ENCODE peak calls at places on chromosomes 11 and 22, in ten cellular contexts. W, U, C, P, A, E, X, H, L and I are unnamed samples.

GRCh38 chr11:9573775-9574555 is 495 bp downstream of the WEE1 start:
- DNase-seq in U (peak; percentile 87), H (peak; percentile 35), W (no peak), P (no peak), L (no peak), E (peak; percentile 37), A (peak; percentile 48), X (peak; percentile 56), C (no peak), I (no peak)

GRCh38 chr11:120420572-120420971 is 84.4 kb downstream of the ARHGEF12 start:
- DNase-seq in P (no peak), X (no peak), A (no peak), E (no peak), U (no peak), H (no peak), C (no peak), W (no peak), L (no peak), I (no peak)

GRCh38 chr11:34565417-34566208 is 52.0 kb upstream of the ELF5 start:
- DNase-seq in U (no peak), L (no peak), X (no peak), W (peak; percentile 1), P (no peak), H (no peak), C (no peak), E (no peak), A (peak; percentile 26), I (no peak)

GRCh38 chr11:60870276-60870675 is 2.9 kb downstream of the ZP1 start:
- DNase-seq in A (peak; percentile 37), L (no peak), H (no peak), E (no peak), C (no peak), P (no peak), U (no peak), X (no peak), W (no peak), I (no peak)

GRCh38 chr11:19817265-19817851 is 104.7 kb downstream of the NAV2 start:
- DNase-seq in H (no peak), E (no peak), C (no peak), L (peak; percentile 64), X (no peak), U (no peak), W (no peak), P (no peak), A (no peak), I (no peak)

GRCh38 chr22:47697861-47698260 is 935.4 kb downstream of the TBC1D22A start:
- DNase-seq in C (no peak), W (no peak), P (no peak), X (no peak), L (no peak), A (no peak), E (no peak), H (no peak), U (no peak), I (no peak)

GRCh38 chr22:27489265-27489675 is 312.3 kb downstream of the MN1 start:
- DNase-seq in P (peak; percentile 57), W (no peak), C (no peak), E (no peak), H (peak; percentile 44), U (no peak), L (no peak), X (no peak), A (peak; percentile 94), I (peak; percentile 46)

GRCh38 chr11:92397356-92397755 is 172.7 kb downstream of the FAT3 start:
- DNase-seq in C (no peak), P (no peak), H (no peak), E (no peak), X (no peak), A (no peak), U (no peak), L (no peak), W (no peak), I (no peak)

GRCh38 chr11:67304511-67305113 is 1.3 kb downstream of the SSH3 start:
- DNase-seq in W (no peak), X (no peak), H (no peak), C (peak; percentile 13), L (no peak), U (no peak), E (no peak), P (no peak), A (no peak), I (no peak)

GRCh38 chr11:67301951-67302516 is 1.3 kb upstream of the SSH3 start:
- DNase-seq in A (peak; percentile 67), L (peak; percentile 63), U (peak; percentile 90), E (peak; percentile 64), C (peak; percentile 21), H (peak; percentile 57), P (peak; percentile 94), W (no peak), X (peak; percentile 90), I (peak; percentile 76)

GRCh38 chr11:67302571-67303131 is 679 bp upstream of the SSH3 start:
- DNase-seq in C (peak; percentile 20), L (peak; percentile 62), P (peak; percentile 88), H (peak; percentile 61), X (peak; percentile 72), E (no peak), U (peak; percentile 85), W (no peak), A (peak; percentile 61), I (peak; percentile 70)

GRCh38 chr11:67303989-67304411 is 670 bp downstream of the SSH3 start:
- DNase-seq in A (peak; percentile 47), H (peak; percentile 21), L (peak; percentile 48), P (no peak), X (peak; percentile 64), U (peak; percentile 84), E (no peak), C (peak; percentile 19), W (no peak), I (no peak)

GRCh38 chr11:67303132-67303988 is at the start of gene SSH3:
- DNase-seq in A (peak; percentile 92), P (peak; percentile 54), X (peak; percentile 88), H (peak; percentile 66), L (peak; percentile 86), W (peak; percentile 55), C (peak; percentile 59), E (peak; percentile 83), U (peak; percentile 94), I (peak; percentile 54)
- H3K4me3 ChIP-seq in A (peak within 1 kb of the TSS; percentile 44), P (peak within 1 kb of the TSS; percentile 79), X (peak within 1 kb of the TSS; percentile 97), H (peak within 1 kb of the TSS; percentile 73), L (peak within 1 kb of the TSS; percentile 84), W (peak within 1 kb of the TSS; percentile 74), C (peak within 1 kb of the TSS; percentile 79), E (peak within 1 kb of the TSS; percentile 97), U (peak within 1 kb of the TSS; percentile 67), I (peak within 1 kb of the TSS; percentile 53)

GRCh38 chr11:111479666-111480065 is 32.5 kb downstream of the BTG4 start:
- DNase-seq in P (no peak), W (no peak), U (no peak), C (no peak), A (no peak), E (no peak), X (no peak), H (no peak), L (no peak), I (no peak)
- TF ChIP-seq CTCF in P (no peak), W (no peak), U (no peak), C (no peak), A (no peak), E (no peak), X (peak; percentile 9), H (no peak), L (no peak), I (no peak)

GRCh38 chr22:36977947-36978660 is 41.1 kb downstream of the TST start:
- DNase-seq in L (peak; percentile 93), E (peak; percentile 90), W (peak; percentile 75), X (peak; percentile 94), A (peak; percentile 92), C (peak; percentile 77), P (peak; percentile 87), H (peak; percentile 93), U (peak; percentile 94), I (peak; percentile 75)

GRCh38 chr22:36981247-36981775 is 37.9 kb downstream of the TST start:
- DNase-seq in C (no peak), H (no peak), P (no peak), A (no peak), L (no peak), W (no peak), E (no peak), U (no peak), X (no peak), I (no peak)

GRCh38 chr22:36977401-36977861 is 41.8 kb downstream of the TST start:
- DNase-seq in E (peak; percentile 48), P (peak; percentile 57), U (peak; percentile 87), L (peak; percentile 73), X (peak; percentile 73), W (peak; percentile 19), A (peak; percentile 81), C (peak; percentile 35), H (peak; percentile 45), I (peak; percentile 12)

GRCh38 chr22:36979511-36979910 is 39.7 kb downstream of the TST start:
- DNase-seq in P (no peak), A (no peak), U (no peak), X (no peak), C (no peak), L (no peak), H (no peak), W (no peak), E (no peak), I (no peak)

DNA sequence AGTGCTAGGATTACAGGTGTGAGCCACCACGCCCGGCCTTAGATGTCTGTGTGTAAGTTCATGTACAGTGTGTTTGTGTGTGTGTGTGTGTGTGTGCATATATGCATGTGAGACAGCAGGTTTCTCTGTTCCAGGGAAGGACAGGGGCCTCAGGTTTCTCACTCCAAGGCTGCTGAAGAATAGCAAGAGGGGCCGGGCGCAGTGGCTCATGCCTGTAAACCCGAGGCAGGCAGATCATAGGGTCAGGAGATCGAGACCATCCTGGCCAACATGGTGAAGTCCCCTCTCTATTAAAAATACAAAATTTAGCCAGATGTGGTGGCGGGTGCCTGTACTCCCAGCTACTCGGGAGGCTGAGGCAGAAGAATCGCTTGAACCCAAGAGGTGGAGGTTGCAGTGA is 40.2 kb downstream of the TST start:
- DNase-seq in E (no peak), W (no peak), H (no peak), P (no peak), A (no peak), C (no peak), U (no peak), L (no peak), X (no peak), I (no peak)
- H3K4me3 ChIP-seq in E (no peak overlapping the region), W (no peak overlapping the region), H (no peak overlapping the region), P (no peak overlapping the region), A (no peak overlapping the region), C (no peak overlapping the region), U (no peak overlapping the region), L (no peak overlapping the region), X (no peak overlapping the region), I (no peak overlapping the region)

GRCh38 chr11:12917830-12918229 is 91.3 kb upstream of the RASSF10 start:
- DNase-seq in U (no peak), L (no peak), E (no peak), X (no peak), P (no peak), H (no peak), A (no peak), W (no peak), C (no peak), I (no peak)

GRCh38 chr11:12909866-12910265 is 99.2 kb upstream of the RASSF10 start:
- DNase-seq in P (no peak), H (no peak), E (no peak), U (no peak), X (no peak), C (no peak), W (no peak), A (no peak), L (no peak), I (no peak)

GRCh38 chr11:12918667-12919066 is 90.4 kb upstream of the RASSF10 start:
- DNase-seq in E (no peak), L (no peak), H (no peak), C (no peak), P (no peak), U (no peak), X (no peak), W (no peak), A (no peak), I (no peak)

GRCh38 chr11:12915093-12915492 is 94.0 kb upstream of the RASSF10 start:
- DNase-seq in E (no peak), P (no peak), A (peak; percentile 15), L (no peak), C (no peak), W (no peak), X (no peak), H (no peak), U (no peak), I (no peak)

GRCh38 chr11:12914401-12914912 is 94.7 kb upstream of the RASSF10 start:
- DNase-seq in U (peak; percentile 76), A (peak; percentile 96), L (no peak), W (no peak), P (peak; percentile 25), X (peak; percentile 93), C (peak; percentile 84), H (peak; percentile 42), E (peak; percentile 75), I (peak; percentile 62)
- TF ChIP-seq CTCF in U (peak; percentile 55), A (peak; percentile 86), L (no peak), W (peak; percentile 56), P (peak; percentile 74), X (peak; percentile 77), C (peak; percentile 85), H (peak; percentile 66), E (peak; percentile 72), I (peak; percentile 88)